ENCODE peak calls at places on chromosomes 5 and 9, in seven cellular contexts. D is ureter; K is iris pigment epithelial cell; V is activated naive CD4-positive, alpha-beta T cell; F is HCEC 1CT; U is EL; S is NCI-H345. L is an unnamed sample.

GRCh38 chr9:133679466-133680051 is 43.4 kb downstream of the DBH start:
- DNase-seq in D (no peak), K (no peak), V (no peak), F (no peak), U (no peak), S (no peak), L (no peak)

GRCh38 chr9:134083451-134083850 is 15.6 kb upstream of the BRD3 start:
- DNase-seq in D (no peak), K (no peak), V (no peak), F (no peak), U (no peak), S (no peak), L (no peak)

GRCh38 chr5:135192351-135192750 is 158.3 kb upstream of the PITX1 start:
- DNase-seq in D (no peak), K (no peak), V (no peak), F (no peak), U (no peak), S (no peak), L (no peak)

GRCh38 chr5:139634541-139634940 is 13.6 kb upstream of the CXXC5 start:
- DNase-seq in D (no peak), K (no peak), V (no peak), F (no peak), U (no peak), S (no peak), L (no peak)

GRCh38 chr9:6302417-6302816 is 25.8 kb upstream of the TPD52L3 start:
- DNase-seq in D (no peak), K (peak), V (no peak), F (peak), U (no peak), S (no peak), L (no peak)

GRCh38 chr5:90792725-90793124 is 234.1 kb downstream of the ADGRV1 start:
- DNase-seq in D (no peak), K (peak), V (no peak), F (peak), U (peak), S (no peak), L (no peak)

GRCh38 chr5:45696206-45696836 is at the start of gene HCN1:
- DNase-seq in D (peak), K (peak), V (no peak), F (no peak), U (no peak), S (no peak), L (peak)

GRCh38 chr9:137162505-137163100 is 7.2 kb downstream of the LRRC26 start:
- DNase-seq in D (no peak), K (no peak), V (no peak), F (no peak), U (no peak), S (no peak), L (no peak)

GRCh38 chr5:123814796-123815479 is 303.0 kb downstream of the CSNK1G3 start:
- DNase-seq in D (no peak), K (peak), V (no peak), F (no peak), U (peak), S (no peak), L (no peak)

GRCh38 chr9:114203410-114204140 is 48.2 kb downstream of the COL27A1 start:
- DNase-seq in D (no peak), K (no peak), V (no peak), F (peak), U (peak), S (no peak), L (no peak)

L was measured in skeletal muscle cell.